ENCODE peak calls at places on chromosomes 3 and 15, in four cellular contexts. One of them, this sample, is unnamed.

GRCh38 chr3:4752201-4753072 is 226.8 kb upstream of the BHLHE40 start:
- DNase-seq in tibial nerve: no peak
- DNase-seq in upper lobe of right lung: no peak
- DNase-seq in osteoblast: no peak
- DNase-seq in this sample: no peak

GRCh38 chr3:141112686-141113255 is 61.6 kb downstream of the SPSB4 start:
- DNase-seq in tibial nerve: no peak
- DNase-seq in upper lobe of right lung: no peak
- DNase-seq in osteoblast: no peak
- DNase-seq in this sample: no peak

GRCh38 chr3:101854608-101855304 is 5.4 kb downstream of the NFKBIZ start:
- DNase-seq in tibial nerve: no peak
- DNase-seq in upper lobe of right lung: no peak
- DNase-seq in osteoblast: no peak
- DNase-seq in this sample: no peak

GRCh38 chr3:194080473-194080872 is 55.5 kb upstream of the HES1 start:
- DNase-seq in tibial nerve: no peak
- DNase-seq in upper lobe of right lung: no peak
- DNase-seq in osteoblast: no peak
- DNase-seq in this sample: no peak

GRCh38 chr3:141876891-141877561 is 583 bp downstream of the ATP1B3 start:
- DNase-seq in tibial nerve: no peak
- DNase-seq in upper lobe of right lung: peak; percentile 86
- DNase-seq in osteoblast: peak; percentile 80
- DNase-seq in this sample: peak; percentile 80

GRCh38 chr3:34268032-34268760 is 469.8 kb downstream of the PDCD6IP start:
- DNase-seq in tibial nerve: no peak
- DNase-seq in upper lobe of right lung: no peak
- DNase-seq in osteoblast: no peak
- DNase-seq in this sample: no peak

GRCh38 chr15:36653851-36654250 is 74.4 kb downstream of the CDIN1 start:
- DNase-seq in tibial nerve: no peak
- DNase-seq in upper lobe of right lung: no peak
- DNase-seq in osteoblast: no peak
- DNase-seq in this sample: no peak

GRCh38 chr15:50390549-50391264 is 33.5 kb upstream of the USP8 start:
- DNase-seq in tibial nerve: no peak
- DNase-seq in upper lobe of right lung: no peak
- DNase-seq in osteoblast: no peak
- DNase-seq in this sample: no peak

GRCh38 chr15:29677871-29678431 is 144.3 kb downstream of the TJP1 start:
- DNase-seq in tibial nerve: no peak
- DNase-seq in upper lobe of right lung: no peak
- DNase-seq in osteoblast: no peak
- DNase-seq in this sample: no peak

GRCh38 chr15:67915374-67916050 is 75.7 kb upstream of the RNU6-1 start:
- DNase-seq in tibial nerve: no peak
- DNase-seq in upper lobe of right lung: peak; percentile 81
- DNase-seq in osteoblast: no peak
- DNase-seq in this sample: no peak
- H3K4me3 ChIP-seq in tibial nerve: no peak overlapping the region
- H3K4me3 ChIP-seq in upper lobe of right lung: no peak overlapping the region
- H3K4me3 ChIP-seq in osteoblast: peak overlapping the region; percentile 9
- H3K4me3 ChIP-seq in this sample: no peak overlapping the region

DNA sequence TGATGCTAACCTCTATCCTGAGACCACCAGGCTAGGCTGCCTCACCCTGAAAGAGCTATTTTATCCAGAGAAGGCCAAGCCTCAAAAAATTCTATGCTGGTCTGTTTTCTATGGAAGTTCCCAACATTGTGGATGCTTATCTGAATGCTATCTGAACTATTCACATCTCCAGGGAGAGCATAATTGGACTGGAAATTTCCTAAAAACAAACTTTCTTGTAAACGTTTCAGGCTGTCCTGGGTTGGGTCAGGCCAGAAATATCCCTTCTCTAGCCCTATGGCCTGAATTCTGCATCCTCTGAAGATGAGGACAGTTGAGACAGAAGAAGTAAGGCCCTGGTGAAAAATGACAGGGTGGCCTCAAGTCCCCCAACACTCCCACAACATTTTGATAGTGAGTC is 706.4 kb upstream of the NR2F2 start:
- DNase-seq in tibial nerve: no peak
- DNase-seq in upper lobe of right lung: no peak
- DNase-seq in osteoblast: no peak
- DNase-seq in this sample: no peak
- H3K4me3 ChIP-seq in tibial nerve: no peak overlapping the region
- H3K4me3 ChIP-seq in upper lobe of right lung: no peak overlapping the region
- H3K4me3 ChIP-seq in osteoblast: no peak overlapping the region
- H3K4me3 ChIP-seq in this sample: no peak overlapping the region

GRCh38 chr3:30644615-30645014 is 38.2 kb downstream of the TGFBR2 start:
- DNase-seq in tibial nerve: peak; percentile 73
- DNase-seq in upper lobe of right lung: no peak
- DNase-seq in osteoblast: no peak
- DNase-seq in this sample: no peak
- H3K4me3 ChIP-seq in tibial nerve: no peak overlapping the region
- H3K4me3 ChIP-seq in upper lobe of right lung: no peak overlapping the region
- H3K4me3 ChIP-seq in osteoblast: no peak overlapping the region
- H3K4me3 ChIP-seq in this sample: no peak overlapping the region

GRCh38 chr15:69758291-69758771 is 305.7 kb downstream of the RPLP1 start:
- DNase-seq in tibial nerve: no peak
- DNase-seq in upper lobe of right lung: no peak
- DNase-seq in osteoblast: no peak
- DNase-seq in this sample: no peak

GRCh38 chr15:69760263-69760855 is 307.7 kb downstream of the RPLP1 start:
- DNase-seq in tibial nerve: no peak
- DNase-seq in upper lobe of right lung: no peak
- DNase-seq in osteoblast: no peak
- DNase-seq in this sample: no peak

GRCh38 chr15:69757186-69757585 is 304.6 kb downstream of the RPLP1 start:
- DNase-seq in tibial nerve: no peak
- DNase-seq in upper lobe of right lung: no peak
- DNase-seq in osteoblast: no peak
- DNase-seq in this sample: no peak

GRCh38 chr15:69760890-69761568 is 308.4 kb downstream of the RPLP1 start:
- DNase-seq in tibial nerve: peak; percentile 55
- DNase-seq in upper lobe of right lung: no peak
- DNase-seq in osteoblast: peak; percentile 90
- DNase-seq in this sample: no peak

DNA sequence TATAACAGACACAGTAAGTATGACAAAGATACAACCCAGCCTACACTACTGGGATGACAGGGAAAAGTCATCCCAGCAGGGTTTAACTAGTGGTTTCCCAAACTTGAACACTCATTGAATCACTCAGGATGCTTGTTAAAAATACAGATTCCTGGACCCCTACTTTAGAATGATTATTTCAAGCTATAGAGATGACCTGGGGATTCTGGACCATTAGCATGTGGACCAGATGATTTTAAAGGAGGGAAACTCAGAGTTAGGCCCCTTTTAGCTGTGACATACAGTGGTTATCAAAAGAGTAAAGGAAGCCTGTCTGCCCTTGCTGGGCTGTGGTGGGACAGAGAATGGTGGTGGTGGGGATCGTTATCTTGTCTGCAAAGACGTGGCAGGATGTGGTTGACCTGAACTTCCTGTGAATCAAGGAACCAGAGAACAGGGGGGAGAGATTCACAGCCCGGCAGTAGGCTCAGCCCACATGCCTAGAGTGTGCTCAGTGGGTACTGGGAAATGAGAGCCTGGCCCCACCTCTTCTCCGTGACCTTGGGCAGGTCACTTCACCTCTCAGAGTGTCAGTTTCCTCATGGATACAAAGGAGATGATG is 306.3 kb downstream of the RPLP1 start:
- DNase-seq in tibial nerve: no peak
- DNase-seq in upper lobe of right lung: no peak
- DNase-seq in osteoblast: no peak
- DNase-seq in this sample: no peak
- H3K4me3 ChIP-seq in tibial nerve: no peak overlapping the region
- H3K4me3 ChIP-seq in upper lobe of right lung: no peak overlapping the region
- H3K4me3 ChIP-seq in osteoblast: no peak overlapping the region
- H3K4me3 ChIP-seq in this sample: no peak overlapping the region

This sample was measured in H7.